ENCODE peak calls at places on chromosomes 3 and 15, in seven cellular contexts. H is AG04450, Y is psoas muscle, T is Peyer's patch, E is neural progenitor cell, K is tibial artery, O is ovary. A is an unnamed sample.

GRCh38 chr15:43954181-43954621 is 127.4 kb downstream of the WDR76 start:
- DNase-seq in T (no peak), E (no peak), K (no peak), Y (no peak), H (no peak), O (no peak), A (no peak)

GRCh38 chr3:191809326-191809949 is 348.5 kb downstream of the PYDC2 start:
- DNase-seq in H (no peak), K (no peak), E (peak), T (no peak), O (no peak), Y (no peak), A (no peak)

GRCh38 chr15:60496853-60497252 is 17.9 kb upstream of the ICE2 start:
- DNase-seq in E (no peak), K (no peak), Y (no peak), T (no peak), O (no peak), H (no peak), A (no peak)

GRCh38 chr3:129560931-129561594 is 18.1 kb downstream of the H1-8 start:
- DNase-seq in O (peak), T (no peak), E (no peak), Y (peak), K (peak), H (peak), A (no peak)

GRCh38 chr15:92797168-92798052 is 102.7 kb upstream of the CHD2 start:
- DNase-seq in O (no peak), E (peak), T (no peak), K (no peak), Y (no peak), H (peak), A (no peak)

GRCh38 chr3:117193390-117193789 is 483.8 kb downstream of the TUSC7 start:
- DNase-seq in T (no peak), O (no peak), E (peak), H (no peak), Y (no peak), K (no peak), A (no peak)

GRCh38 chr3:148614463-148614862 is 83.2 kb upstream of the AGTR1 start:
- DNase-seq in O (no peak), K (no peak), E (peak), Y (no peak), T (no peak), H (no peak), A (no peak)

GRCh38 chr15:62928996-62929350 is 113.6 kb upstream of the TPM1 start:
- DNase-seq in T (no peak), K (no peak), Y (no peak), H (peak), E (no peak), O (no peak), A (no peak)

GRCh38 chr3:8669019-8669418 is 24.4 kb upstream of the SSUH2 start:
- DNase-seq in E (no peak), K (no peak), T (no peak), Y (no peak), O (no peak), H (no peak), A (no peak)

GRCh38 chr15:60751985-60752952 is 273.3 kb upstream of the ICE2 start:
- DNase-seq in H (peak), K (no peak), E (no peak), O (peak), Y (peak), T (no peak), A (no peak)

GRCh38 chr3:61985020-61985419 is 388.3 kb downstream of the FEZF2 start:
- DNase-seq in Y (no peak), K (no peak), T (no peak), E (no peak), O (no peak), H (peak), A (no peak)

GRCh38 chr3:114775395-114775794 is 371.7 kb downstream of the ZBTB20 start:
- DNase-seq in Y (no peak), O (no peak), E (no peak), T (no peak), K (no peak), H (no peak), A (no peak)

GRCh38 chr15:71588746-71589145 is 221.6 kb upstream of the NR2E3 start:
- DNase-seq in O (no peak), H (peak), E (no peak), T (no peak), K (no peak), Y (no peak), A (no peak)

GRCh38 chr3:8182904-8183303 is 318.7 kb upstream of the LMCD1 start:
- DNase-seq in E (no peak), T (no peak), Y (no peak), O (no peak), H (no peak), K (no peak), A (no peak)

GRCh38 chr3:30492581-30493192 is 113.7 kb upstream of the TGFBR2 start:
- DNase-seq in E (no peak), Y (no peak), T (no peak), K (no peak), O (no peak), H (no peak), A (no peak)

DNA sequence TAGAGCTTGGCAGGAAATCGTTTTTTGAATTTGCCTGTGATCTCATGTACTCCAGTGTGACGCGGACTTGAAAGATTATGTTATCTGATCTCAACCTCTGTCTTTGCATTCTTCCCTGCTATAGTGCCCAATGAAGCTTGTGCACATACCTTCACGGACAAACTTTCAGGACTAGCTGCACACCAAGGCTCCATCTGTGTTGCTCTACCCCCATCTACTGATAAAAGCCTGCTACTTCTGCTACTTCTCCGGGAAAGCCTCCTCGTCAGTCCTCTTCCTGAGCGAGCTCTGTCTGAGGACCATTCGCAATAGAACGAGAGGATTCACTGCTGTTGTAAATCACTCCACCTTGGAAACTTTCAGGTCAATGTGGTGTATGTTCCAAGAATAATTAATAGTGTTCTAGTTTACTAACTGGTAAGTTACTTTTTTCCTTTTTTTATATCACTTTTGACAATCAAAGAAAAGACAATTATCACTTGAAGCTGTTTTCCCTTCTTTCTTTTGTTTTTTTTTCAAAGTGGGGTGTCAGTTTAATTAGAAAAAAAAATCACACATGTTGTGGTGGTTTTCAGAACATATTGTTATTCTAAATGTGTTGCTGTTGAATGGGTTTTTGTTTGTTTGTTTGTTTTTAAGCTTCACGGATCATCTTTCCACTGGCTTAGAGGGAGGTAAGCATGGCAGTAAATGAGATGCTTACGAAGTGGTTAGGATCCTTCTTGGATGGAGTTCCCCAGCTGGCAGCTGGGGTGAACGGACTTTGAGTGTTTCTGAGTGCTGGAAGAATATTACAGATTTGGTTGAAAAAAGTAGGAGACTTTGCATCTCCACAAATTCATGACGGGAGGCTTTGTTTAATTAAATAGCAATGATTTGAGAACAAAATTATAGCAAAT is 217.7 kb downstream of the ARRDC4 start:
- DNase-seq in E (peak), T (no peak), H (peak), K (no peak), Y (no peak), O (no peak), A (peak)
- TF ChIP-seq CTCF in E (peak), T (no peak), H (peak), K (peak), Y (peak), O (no peak), A (peak)

DNA sequence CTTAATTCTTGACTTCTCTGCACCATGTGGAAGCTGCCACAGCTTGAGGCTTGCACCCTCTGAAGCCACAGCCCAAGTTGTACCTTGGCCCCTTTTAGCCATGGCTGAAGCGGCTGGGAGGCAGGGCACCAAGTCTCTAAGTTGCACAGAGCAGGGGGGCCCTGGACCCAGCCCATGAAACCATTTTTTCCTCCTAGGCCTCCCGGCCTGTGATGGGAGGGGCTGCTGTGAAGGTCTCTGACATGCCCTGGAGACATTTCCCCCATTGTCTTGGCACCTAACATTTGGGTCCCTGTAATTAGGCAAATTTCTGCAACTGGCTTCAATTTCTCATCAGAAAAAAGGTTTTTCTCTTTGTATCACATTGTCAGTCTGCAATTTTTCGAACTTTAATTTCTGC is 92.8 kb upstream of the GALNT15 start:
- DNase-seq in O (no peak), H (no peak), E (no peak), Y (no peak), K (no peak), T (no peak), A (no peak)
- TF ChIP-seq CTCF in O (no peak), H (no peak), E (no peak), Y (no peak), K (no peak), T (no peak), A (no peak)

GRCh38 chr3:190340071-190340470 is 17.8 kb upstream of the CLDN1 start:
- DNase-seq in E (no peak), T (no peak), K (no peak), H (no peak), Y (no peak), O (no peak), A (no peak)

GRCh38 chr3:190336516-190337189 is 14.4 kb upstream of the CLDN1 start:
- DNase-seq in E (no peak), O (no peak), Y (no peak), H (no peak), T (no peak), K (no peak), A (no peak)

GRCh38 chr3:190333961-190334360 is 11.7 kb upstream of the CLDN1 start:
- DNase-seq in E (no peak), K (no peak), Y (no peak), T (no peak), O (no peak), H (no peak), A (no peak)

GRCh38 chr3:190338717-190339116 is 16.5 kb upstream of the CLDN1 start:
- DNase-seq in K (no peak), O (no peak), Y (no peak), E (no peak), T (no peak), H (no peak), A (no peak)

DNA sequence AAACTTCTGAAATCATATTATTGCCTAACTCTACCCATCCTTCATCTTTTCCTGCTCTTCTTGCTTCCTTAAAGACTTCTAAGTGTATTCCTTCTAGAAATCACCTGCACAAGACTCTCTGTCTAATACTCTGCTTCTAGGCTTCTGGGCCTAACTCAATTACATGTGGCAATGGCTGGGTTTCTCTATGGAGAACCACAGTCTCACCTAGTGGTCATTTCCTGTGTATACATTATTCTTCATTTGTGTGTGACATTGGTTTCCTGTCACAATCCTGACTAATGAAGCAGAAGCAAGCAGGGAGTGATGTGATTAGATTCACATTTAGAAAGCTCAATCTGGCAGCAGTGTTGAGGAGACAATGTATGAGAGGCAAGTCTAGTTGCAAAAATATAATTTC is 16.9 kb upstream of the CLDN1 start:
- DNase-seq in T (no peak), Y (no peak), O (no peak), H (no peak), E (no peak), K (no peak), A (no peak)
- TF ChIP-seq CTCF in T (no peak), Y (no peak), O (no peak), H (peak), E (peak), K (no peak), A (no peak)

DNA sequence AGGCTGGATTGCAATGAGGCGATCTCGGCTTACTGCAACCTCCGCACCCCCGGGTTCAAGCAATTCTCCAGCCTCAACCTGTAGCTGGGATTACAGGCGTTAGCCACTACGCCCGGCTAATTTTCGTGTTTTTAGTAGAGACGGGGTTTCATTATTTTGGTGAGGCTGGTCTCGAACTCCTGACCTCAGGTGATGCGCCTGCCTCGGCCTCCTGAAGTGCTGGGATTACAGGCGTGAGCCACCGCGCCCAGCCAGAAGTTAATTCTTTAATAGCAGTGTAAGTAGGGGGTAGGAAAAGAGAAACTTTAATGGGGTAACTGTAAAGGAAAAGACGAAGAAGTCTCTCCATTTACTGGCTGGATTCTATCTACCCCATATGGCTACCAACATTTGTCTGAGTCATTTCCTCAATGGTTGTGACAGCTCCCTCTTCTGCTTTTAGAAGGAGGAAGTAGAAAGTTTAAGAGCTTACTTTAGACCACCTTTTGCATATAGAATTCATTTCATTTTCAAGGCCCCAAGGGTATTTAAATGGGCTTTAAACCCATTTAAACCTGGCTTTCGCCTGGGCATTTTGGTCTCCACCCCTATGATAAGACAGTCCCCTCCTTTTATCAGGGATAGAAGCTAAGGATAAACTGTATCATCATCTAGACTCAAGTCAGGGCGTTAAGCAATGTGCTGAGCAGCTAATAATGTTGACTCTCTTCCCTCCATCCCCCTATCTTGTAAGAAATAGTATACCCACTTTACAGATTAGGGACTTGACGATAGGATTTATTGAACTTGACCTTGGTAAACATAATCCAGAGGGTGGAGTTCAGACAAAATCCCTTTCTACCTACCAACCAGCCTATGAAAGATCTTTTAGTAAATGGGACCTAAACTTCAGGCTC is 1.1 kb upstream of the CDV3 start:
- DNase-seq in T (no peak), K (no peak), H (no peak), O (peak), Y (no peak), E (no peak), A (no peak)
- TF ChIP-seq CTCF in T (no peak), K (no peak), H (no peak), O (no peak), Y (no peak), E (no peak), A (no peak)